ENCODE peak calls at places on chromosomes 5 and 9, in six cellular contexts. One of them, this sample, is unnamed.

GRCh38 chr9:30065888-30066287 is 2318.6 kb upstream of the ACO1 start:
- DNase-seq in HuH-7: no peak
- DNase-seq in iris pigment epithelial cell: no peak
- DNase-seq in neural progenitor cell: no peak
- DNase-seq in hepatic stellate cell: no peak
- DNase-seq in EH: no peak
- DNase-seq in this sample: no peak

GRCh38 chr9:125906144-125906543 is 159.0 kb downstream of the PBX3 start:
- DNase-seq in neural progenitor cell: no peak
- DNase-seq in iris pigment epithelial cell: peak
- DNase-seq in HuH-7: no peak
- DNase-seq in EH: peak
- DNase-seq in hepatic stellate cell: peak
- DNase-seq in this sample: peak

GRCh38 chr5:585962-586628 is 26.0 kb upstream of the CEP72 start:
- DNase-seq in EH: no peak
- DNase-seq in iris pigment epithelial cell: no peak
- DNase-seq in neural progenitor cell: no peak
- DNase-seq in hepatic stellate cell: no peak
- DNase-seq in HuH-7: no peak
- DNase-seq in this sample: no peak

GRCh38 chr9:82466616-82467251 is 478.2 kb downstream of the SPATA31D1 start:
- DNase-seq in neural progenitor cell: peak
- DNase-seq in HuH-7: peak
- DNase-seq in iris pigment epithelial cell: peak
- DNase-seq in EH: peak
- DNase-seq in hepatic stellate cell: peak
- DNase-seq in this sample: peak

GRCh38 chr5:160556886-160557285 is 135.2 kb downstream of the PTTG1 start:
- DNase-seq in hepatic stellate cell: no peak
- DNase-seq in EH: peak
- DNase-seq in neural progenitor cell: no peak
- DNase-seq in iris pigment epithelial cell: no peak
- DNase-seq in HuH-7: no peak
- DNase-seq in this sample: peak

GRCh38 chr9:96302021-96302420 is at the start of gene HSD17B3:
- DNase-seq in hepatic stellate cell: no peak
- DNase-seq in EH: no peak
- DNase-seq in HuH-7: no peak
- DNase-seq in neural progenitor cell: no peak
- DNase-seq in iris pigment epithelial cell: peak
- DNase-seq in this sample: no peak

GRCh38 chr5:36919650-36920049 is 43.1 kb downstream of the NIPBL start:
- DNase-seq in EH: no peak
- DNase-seq in iris pigment epithelial cell: no peak
- DNase-seq in HuH-7: no peak
- DNase-seq in neural progenitor cell: no peak
- DNase-seq in hepatic stellate cell: no peak
- DNase-seq in this sample: no peak

GRCh38 chr5:105931782-105932489 is 1738.8 kb downstream of the EFNA5 start:
- DNase-seq in HuH-7: no peak
- DNase-seq in neural progenitor cell: no peak
- DNase-seq in hepatic stellate cell: peak
- DNase-seq in iris pigment epithelial cell: peak
- DNase-seq in EH: no peak
- DNase-seq in this sample: peak

GRCh38 chr9:129816501-129817435 is 7.2 kb downstream of the TOR1A start:
- DNase-seq in HuH-7: no peak
- DNase-seq in neural progenitor cell: no peak
- DNase-seq in EH: no peak
- DNase-seq in hepatic stellate cell: no peak
- DNase-seq in iris pigment epithelial cell: no peak
- DNase-seq in this sample: no peak

GRCh38 chr9:99931155-99931840 is 24.8 kb downstream of the STX17 start:
- DNase-seq in iris pigment epithelial cell: peak
- DNase-seq in neural progenitor cell: no peak
- DNase-seq in hepatic stellate cell: no peak
- DNase-seq in EH: peak
- DNase-seq in HuH-7: no peak
- DNase-seq in this sample: no peak

This sample was measured in astrocyte of the spinal cord.